ENCODE peak calls at places on chromosomes 2 and 18, in six cellular contexts. One of them, this sample, is unnamed.
A peak's percentile ranks its signal among the peaks of the same experiment; 100 is the strongest.

GRCh38 chr18:45764000-45764686 is 40.2 kb downstream of the SLC14A1 start:
- DNase-seq in uterus: no peak
- DNase-seq in CD8-positive, alpha-beta T cell: no peak
- DNase-seq in mammary epithelial cell: peak; percentile 45
- DNase-seq in SK-N-SH: no peak
- DNase-seq in right lobe of liver: no peak
- DNase-seq in this sample: no peak

GRCh38 chr2:189409647-189410046 is 31.6 kb upstream of the WDR75 start:
- DNase-seq in uterus: no peak
- DNase-seq in right lobe of liver: no peak
- DNase-seq in SK-N-SH: no peak
- DNase-seq in CD8-positive, alpha-beta T cell: no peak
- DNase-seq in mammary epithelial cell: no peak
- DNase-seq in this sample: no peak

GRCh38 chr18:63974991-63975390 is 5.1 kb downstream of the SERPINB8 start:
- DNase-seq in mammary epithelial cell: peak; percentile 45
- DNase-seq in right lobe of liver: no peak
- DNase-seq in CD8-positive, alpha-beta T cell: peak; percentile 17
- DNase-seq in SK-N-SH: no peak
- DNase-seq in uterus: no peak
- DNase-seq in this sample: no peak

GRCh38 chr2:26961603-26962184 is 8.7 kb upstream of the MAPRE3 start:
- DNase-seq in mammary epithelial cell: peak; percentile 69
- DNase-seq in SK-N-SH: peak; percentile 88
- DNase-seq in uterus: peak; percentile 85
- DNase-seq in right lobe of liver: peak; percentile 74
- DNase-seq in CD8-positive, alpha-beta T cell: peak; percentile 78
- DNase-seq in this sample: peak; percentile 81

GRCh38 chr18:44128365-44128764 is 552.3 kb upstream of the SETBP1 start:
- DNase-seq in right lobe of liver: no peak
- DNase-seq in uterus: no peak
- DNase-seq in mammary epithelial cell: peak; percentile 40
- DNase-seq in SK-N-SH: no peak
- DNase-seq in CD8-positive, alpha-beta T cell: no peak
- DNase-seq in this sample: no peak

GRCh38 chr18:62590799-62591640 is 68.2 kb downstream of the ZCCHC2 start:
- DNase-seq in right lobe of liver: no peak
- DNase-seq in uterus: no peak
- DNase-seq in mammary epithelial cell: no peak
- DNase-seq in CD8-positive, alpha-beta T cell: no peak
- DNase-seq in SK-N-SH: no peak
- DNase-seq in this sample: no peak

GRCh38 chr2:182444806-182445205 is 18.0 kb upstream of the PDE1A start:
- DNase-seq in uterus: no peak
- DNase-seq in mammary epithelial cell: no peak
- DNase-seq in SK-N-SH: no peak
- DNase-seq in right lobe of liver: no peak
- DNase-seq in CD8-positive, alpha-beta T cell: no peak
- DNase-seq in this sample: no peak

GRCh38 chr2:78465707-78466106 is 559.8 kb upstream of the REG3G start:
- DNase-seq in right lobe of liver: no peak
- DNase-seq in uterus: no peak
- DNase-seq in CD8-positive, alpha-beta T cell: no peak
- DNase-seq in mammary epithelial cell: no peak
- DNase-seq in SK-N-SH: no peak
- DNase-seq in this sample: no peak

GRCh38 chr18:59459352-59460059 is 100.4 kb upstream of the LMAN1 start:
- DNase-seq in CD8-positive, alpha-beta T cell: no peak
- DNase-seq in SK-N-SH: peak; percentile 45
- DNase-seq in mammary epithelial cell: peak; percentile 19
- DNase-seq in uterus: no peak
- DNase-seq in right lobe of liver: no peak
- DNase-seq in this sample: no peak

GRCh38 chr18:69085933-69086332 is 288.1 kb downstream of the CCDC102B start:
- DNase-seq in SK-N-SH: no peak
- DNase-seq in mammary epithelial cell: no peak
- DNase-seq in uterus: no peak
- DNase-seq in CD8-positive, alpha-beta T cell: no peak
- DNase-seq in right lobe of liver: no peak
- DNase-seq in this sample: no peak

GRCh38 chr2:182818541-182819308 is 47.7 kb downstream of the FRZB start:
- DNase-seq in mammary epithelial cell: no peak
- DNase-seq in right lobe of liver: no peak
- DNase-seq in CD8-positive, alpha-beta T cell: no peak
- DNase-seq in SK-N-SH: peak; percentile 2
- DNase-seq in uterus: no peak
- DNase-seq in this sample: no peak

GRCh38 chr2:51903728-51904127 is 871.8 kb upstream of the NRXN1 start:
- DNase-seq in uterus: no peak
- DNase-seq in mammary epithelial cell: no peak
- DNase-seq in right lobe of liver: no peak
- DNase-seq in SK-N-SH: no peak
- DNase-seq in CD8-positive, alpha-beta T cell: no peak
- DNase-seq in this sample: no peak

GRCh38 chr18:11654736-11655604 is 34.1 kb upstream of the GNAL start:
- DNase-seq in mammary epithelial cell: peak; percentile 54
- DNase-seq in right lobe of liver: no peak
- DNase-seq in SK-N-SH: peak; percentile 59
- DNase-seq in CD8-positive, alpha-beta T cell: peak; percentile 20
- DNase-seq in uterus: peak; percentile 37
- DNase-seq in this sample: peak; percentile 70

GRCh38 chr18:2471523-2471922 is 99.8 kb downstream of the METTL4 start:
- DNase-seq in right lobe of liver: no peak
- DNase-seq in CD8-positive, alpha-beta T cell: no peak
- DNase-seq in uterus: no peak
- DNase-seq in SK-N-SH: no peak
- DNase-seq in mammary epithelial cell: no peak
- DNase-seq in this sample: no peak

GRCh38 chr2:3179626-3180025 is 198.0 kb downstream of the EIPR1 start:
- DNase-seq in right lobe of liver: no peak
- DNase-seq in mammary epithelial cell: no peak
- DNase-seq in CD8-positive, alpha-beta T cell: no peak
- DNase-seq in SK-N-SH: peak; percentile 38
- DNase-seq in uterus: no peak
- DNase-seq in this sample: no peak

GRCh38 chr18:36464126-36464651 is 166.7 kb downstream of the FHOD3 start:
- DNase-seq in mammary epithelial cell: no peak
- DNase-seq in uterus: no peak
- DNase-seq in right lobe of liver: no peak
- DNase-seq in SK-N-SH: no peak
- DNase-seq in CD8-positive, alpha-beta T cell: no peak
- DNase-seq in this sample: no peak

GRCh38 chr2:181483876-181484275 is 26.7 kb downstream of the ITGA4 start:
- DNase-seq in uterus: no peak
- DNase-seq in right lobe of liver: no peak
- DNase-seq in mammary epithelial cell: no peak
- DNase-seq in SK-N-SH: no peak
- DNase-seq in CD8-positive, alpha-beta T cell: no peak
- DNase-seq in this sample: no peak

GRCh38 chr2:43131051-43131889 is 95.1 kb downstream of the ZFP36L2 start:
- DNase-seq in mammary epithelial cell: peak; percentile 99
- DNase-seq in uterus: no peak
- DNase-seq in right lobe of liver: peak; percentile 80
- DNase-seq in SK-N-SH: peak; percentile 73
- DNase-seq in CD8-positive, alpha-beta T cell: peak; percentile 90
- DNase-seq in this sample: peak; percentile 89

GRCh38 chr2:119263656-119264055 is 40.0 kb downstream of the STEAP3 start:
- DNase-seq in mammary epithelial cell: no peak
- DNase-seq in uterus: no peak
- DNase-seq in SK-N-SH: no peak
- DNase-seq in CD8-positive, alpha-beta T cell: no peak
- DNase-seq in right lobe of liver: no peak
- DNase-seq in this sample: no peak

GRCh38 chr2:237557633-237558015 is 8.8 kb upstream of the PRLH start:
- DNase-seq in CD8-positive, alpha-beta T cell: no peak
- DNase-seq in uterus: no peak
- DNase-seq in SK-N-SH: no peak
- DNase-seq in mammary epithelial cell: no peak
- DNase-seq in right lobe of liver: no peak
- DNase-seq in this sample: no peak

GRCh38 chr2:78992451-78992806 is 33.1 kb upstream of the REG3G start:
- DNase-seq in uterus: no peak
- DNase-seq in CD8-positive, alpha-beta T cell: no peak
- DNase-seq in mammary epithelial cell: no peak
- DNase-seq in right lobe of liver: no peak
- DNase-seq in SK-N-SH: peak; percentile 28
- DNase-seq in this sample: no peak

GRCh38 chr2:203383038-203383437 is 54.8 kb downstream of the ABI2 start:
- DNase-seq in CD8-positive, alpha-beta T cell: no peak
- DNase-seq in uterus: no peak
- DNase-seq in mammary epithelial cell: no peak
- DNase-seq in SK-N-SH: no peak
- DNase-seq in right lobe of liver: no peak
- DNase-seq in this sample: no peak

GRCh38 chr18:58144671-58145285 is 100.8 kb downstream of the NEDD4L start:
- DNase-seq in right lobe of liver: no peak
- DNase-seq in SK-N-SH: no peak
- DNase-seq in uterus: no peak
- DNase-seq in CD8-positive, alpha-beta T cell: no peak
- DNase-seq in mammary epithelial cell: no peak
- DNase-seq in this sample: no peak

GRCh38 chr2:12456293-12457151 is 260.2 kb upstream of the TRIB2 start:
- DNase-seq in mammary epithelial cell: peak; percentile 96
- DNase-seq in SK-N-SH: no peak
- DNase-seq in uterus: peak; percentile 89
- DNase-seq in right lobe of liver: peak; percentile 90
- DNase-seq in CD8-positive, alpha-beta T cell: peak; percentile 68
- DNase-seq in this sample: peak; percentile 95

GRCh38 chr2:529425-529824 is 147.8 kb downstream of the TMEM18 start:
- DNase-seq in SK-N-SH: peak; percentile 85
- DNase-seq in uterus: no peak
- DNase-seq in CD8-positive, alpha-beta T cell: no peak
- DNase-seq in mammary epithelial cell: no peak
- DNase-seq in right lobe of liver: no peak
- DNase-seq in this sample: no peak

GRCh38 chr18:46488472-46489213 is 168.4 kb downstream of the LOXHD1 start:
- DNase-seq in right lobe of liver: no peak
- DNase-seq in CD8-positive, alpha-beta T cell: no peak
- DNase-seq in uterus: no peak
- DNase-seq in SK-N-SH: no peak
- DNase-seq in mammary epithelial cell: no peak
- DNase-seq in this sample: no peak

GRCh38 chr2:46487667-46488333 is 8.4 kb downstream of the TMEM247 start:
- DNase-seq in mammary epithelial cell: no peak
- DNase-seq in CD8-positive, alpha-beta T cell: no peak
- DNase-seq in uterus: peak; percentile 76
- DNase-seq in right lobe of liver: no peak
- DNase-seq in SK-N-SH: no peak
- DNase-seq in this sample: peak; percentile 74

GRCh38 chr2:134722728-134723127 is 3.9 kb upstream of the TMEM163 start:
- DNase-seq in right lobe of liver: no peak
- DNase-seq in SK-N-SH: peak; percentile 36
- DNase-seq in CD8-positive, alpha-beta T cell: no peak
- DNase-seq in uterus: no peak
- DNase-seq in mammary epithelial cell: no peak
- DNase-seq in this sample: no peak

DNA sequence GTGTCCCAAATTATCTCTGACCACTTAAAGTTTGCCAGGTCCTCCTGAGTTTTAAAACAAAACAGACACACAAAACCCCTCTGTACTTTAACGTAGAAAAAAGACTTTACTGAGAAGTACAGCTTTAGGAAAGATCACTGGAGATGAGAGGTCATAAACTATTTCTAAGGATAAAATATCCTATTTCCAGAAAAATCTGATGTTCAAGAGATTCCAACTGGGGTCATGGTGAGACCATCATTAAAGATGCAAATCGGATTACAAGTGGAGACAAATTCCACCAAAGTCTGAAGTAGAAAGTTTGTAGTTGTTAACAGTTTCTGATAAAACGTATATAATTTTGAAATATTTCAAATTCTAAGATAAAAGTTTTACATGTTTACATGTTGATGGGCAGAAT is 241.6 kb downstream of the TCF4 start:
- DNase-seq in uterus: no peak
- DNase-seq in SK-N-SH: no peak
- DNase-seq in CD8-positive, alpha-beta T cell: no peak
- DNase-seq in right lobe of liver: no peak
- DNase-seq in mammary epithelial cell: no peak
- DNase-seq in this sample: no peak
- TF ChIP-seq CTCF in uterus: no peak
- TF ChIP-seq CTCF in SK-N-SH: no peak
- TF ChIP-seq CTCF in CD8-positive, alpha-beta T cell: no peak
- TF ChIP-seq CTCF in right lobe of liver: no peak
- TF ChIP-seq CTCF in mammary epithelial cell: no peak
- TF ChIP-seq CTCF in this sample: no peak

DNA sequence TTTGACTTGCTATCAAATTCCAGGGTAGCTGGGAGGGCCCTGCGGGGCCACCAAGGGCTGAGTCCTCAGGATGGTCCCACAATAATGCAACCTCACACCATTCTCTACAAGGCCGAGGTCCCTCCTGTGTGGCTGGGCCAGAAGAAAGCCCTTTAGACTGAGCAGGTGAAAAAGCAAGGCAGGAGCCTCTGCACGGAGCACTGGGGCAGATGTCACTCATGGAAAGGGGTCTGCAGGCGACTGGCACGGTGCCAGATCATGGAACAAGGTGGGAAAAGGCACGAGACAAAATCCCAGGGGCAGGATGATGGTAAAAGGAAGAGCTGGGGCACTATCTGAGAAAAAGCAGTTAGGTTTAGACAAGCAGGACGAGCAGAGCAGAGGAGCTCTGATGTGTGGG is 16.1 kb downstream of the HJURP start:
- DNase-seq in right lobe of liver: no peak
- DNase-seq in uterus: no peak
- DNase-seq in CD8-positive, alpha-beta T cell: no peak
- DNase-seq in SK-N-SH: no peak
- DNase-seq in mammary epithelial cell: no peak
- DNase-seq in this sample: no peak
- H3K36me3 ChIP-seq in right lobe of liver: no peaks in the 10 kb centered on the region
- H3K36me3 ChIP-seq in uterus: no peaks in the 10 kb centered on the region
- H3K36me3 ChIP-seq in CD8-positive, alpha-beta T cell: no peaks in the 10 kb centered on the region
- H3K36me3 ChIP-seq in SK-N-SH: peaks cover 50% of the 10 kb centered on the region
- H3K36me3 ChIP-seq in mammary epithelial cell: peaks cover 54% of the 10 kb centered on the region
- H3K36me3 ChIP-seq in this sample: no peaks in the 10 kb centered on the region

GRCh38 chr2:28030600-28030999 is 140.1 kb downstream of the BABAM2 start:
- DNase-seq in mammary epithelial cell: no peak
- DNase-seq in SK-N-SH: no peak
- DNase-seq in uterus: no peak
- DNase-seq in right lobe of liver: no peak
- DNase-seq in CD8-positive, alpha-beta T cell: no peak
- DNase-seq in this sample: no peak
- H3K27ac ChIP-seq in mammary epithelial cell: no peak overlapping the region
- H3K27ac ChIP-seq in SK-N-SH: no peak overlapping the region
- H3K27ac ChIP-seq in uterus: peak overlapping the region; percentile 19
- H3K27ac ChIP-seq in right lobe of liver: no peak overlapping the region
- H3K27ac ChIP-seq in CD8-positive, alpha-beta T cell: no peak overlapping the region
- H3K27ac ChIP-seq in this sample: no peak overlapping the region

DNA sequence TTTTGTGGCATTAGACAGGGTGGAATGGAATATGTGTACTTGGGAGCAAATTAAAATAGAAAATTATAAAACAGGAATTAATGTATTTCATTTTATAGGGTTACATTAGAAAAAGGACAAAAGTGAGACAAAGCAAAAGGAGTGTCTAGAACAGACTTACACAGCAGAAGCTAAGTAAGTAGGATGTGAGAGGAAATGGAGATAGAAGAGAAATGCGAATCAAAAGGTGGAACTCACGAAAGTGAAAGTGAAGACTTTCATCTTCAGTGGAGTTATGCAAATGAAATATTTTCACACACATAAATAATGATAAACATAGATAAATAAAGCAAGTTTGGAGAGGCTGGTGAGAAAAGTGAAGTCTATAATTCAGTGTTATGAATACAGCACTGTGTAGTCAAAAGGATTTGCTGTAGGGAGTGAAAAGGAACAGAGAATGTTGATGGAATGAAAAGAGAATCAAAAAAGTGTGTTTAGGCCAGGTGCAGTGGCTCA is 94.8 kb downstream of the DLGAP1 start:
- DNase-seq in right lobe of liver: no peak
- DNase-seq in mammary epithelial cell: no peak
- DNase-seq in CD8-positive, alpha-beta T cell: no peak
- DNase-seq in uterus: no peak
- DNase-seq in SK-N-SH: no peak
- DNase-seq in this sample: no peak
- TF ChIP-seq CTCF in right lobe of liver: no peak
- TF ChIP-seq CTCF in mammary epithelial cell: no peak
- TF ChIP-seq CTCF in CD8-positive, alpha-beta T cell: no peak
- TF ChIP-seq CTCF in uterus: no peak
- TF ChIP-seq CTCF in SK-N-SH: no peak
- TF ChIP-seq CTCF in this sample: no peak